ENCODE peak calls at places on chromosomes 4 and X, in five cellular contexts. J is cardiac muscle cell, D is skeletal muscle cell, B is heart left ventricle, U is left ventricle myocardium inferior. Y is an unnamed sample.

GRCh38 chr4:4339504-4340085 is 47.3 kb upstream of the NSG1 start:
- DNase-seq in J (peak), D (no peak), B (no peak), U (no peak), Y (no peak)

GRCh38 chr4:173360587-173361221 is 10.1 kb upstream of the SAP30 start:
- DNase-seq in J (peak), D (no peak), B (no peak), U (no peak), Y (no peak)

GRCh38 chrX:28847423-28847822 is 260.2 kb downstream of the IL1RAPL1 start:
- DNase-seq in J (peak), D (peak), B (peak), U (peak), Y (no peak)

GRCh38 chr4:33060873-33061542 is 2340.8 kb downstream of the PCDH7 start:
- DNase-seq in J (peak), D (no peak), B (no peak), U (no peak), Y (peak)

GRCh38 chrX:3440981-3441380 is 94.5 kb upstream of the MXRA5 start:
- DNase-seq in J (no peak), D (no peak), B (no peak), U (no peak), Y (no peak)

GRCh38 chr4:170420255-170420693 is 330.5 kb upstream of the AADAT start:
- DNase-seq in J (no peak), D (peak), B (no peak), U (no peak), Y (peak)

GRCh38 chrX:155262970-155263754 is 1.1 kb downstream of the RAB39B start:
- DNase-seq in J (no peak), D (no peak), B (no peak), U (no peak), Y (no peak)

GRCh38 chr4:80507507-80507906 is 172.0 kb downstream of the CFAP299 start:
- DNase-seq in J (no peak), D (no peak), B (no peak), U (no peak), Y (no peak)

GRCh38 chr4:166882221-166882620 is 352.1 kb downstream of the SPOCK3 start:
- DNase-seq in J (no peak), D (no peak), B (no peak), U (no peak), Y (no peak)

GRCh38 chr4:17854076-17854475 is 43.3 kb downstream of the NCAPG start:
- DNase-seq in J (no peak), D (no peak), B (no peak), U (no peak), Y (no peak)

GRCh38 chrX:125778256-125778655 is 387.8 kb downstream of the DCAF12L2 start:
- DNase-seq in J (no peak), D (no peak), B (no peak), U (no peak), Y (no peak)

GRCh38 chr4:76623217-76624060 is 188.4 kb downstream of the SHROOM3 start:
- DNase-seq in J (no peak), D (no peak), B (no peak), U (no peak), Y (no peak)

GRCh38 chr4:40183615-40184411 is 13.0 kb upstream of the RHOH start:
- DNase-seq in J (peak), D (peak), B (no peak), U (no peak), Y (no peak)

GRCh38 chr4:83114576-83114975 is at the start of gene PLAC8:
- DNase-seq in J (peak), D (no peak), B (no peak), U (no peak), Y (no peak)

GRCh38 chr4:108965031-108965430 is 202.2 kb upstream of the ETNPPL start:
- DNase-seq in J (peak), D (no peak), B (no peak), U (no peak), Y (no peak)

GRCh38 chr4:20480161-20480947 is 219.9 kb upstream of the PACRGL start:
- DNase-seq in J (no peak), D (no peak), B (no peak), U (no peak), Y (no peak)

GRCh38 chr4:153137168-153137567 is 67.1 kb upstream of the TRIM2 start:
- DNase-seq in J (peak), D (no peak), B (no peak), U (no peak), Y (peak)

GRCh38 chr4:108224628-108225053 is 55.9 kb upstream of the LEF1 start:
- DNase-seq in J (peak), D (peak), B (no peak), U (no peak), Y (peak)

GRCh38 chrX:115147220-115147619 is 42.0 kb upstream of the RBMXL3 start:
- DNase-seq in J (peak), D (no peak), B (no peak), U (no peak), Y (no peak)

GRCh38 chr4:188484256-188484655 is 345.0 kb downstream of the TRIML1 start:
- DNase-seq in J (no peak), D (no peak), B (no peak), U (no peak), Y (no peak)

GRCh38 chr4:104989363-104989762 is 157.3 kb upstream of the TET2 start:
- DNase-seq in J (peak), D (peak), B (no peak), U (no peak), Y (peak)

GRCh38 chrX:24463077-24463476 is 2.0 kb upstream of the PDK3 start:
- DNase-seq in J (no peak), D (no peak), B (no peak), U (no peak), Y (no peak)

GRCh38 chr4:169062861-169063197 is 52.8 kb upstream of the CBR4 start:
- DNase-seq in J (peak), D (no peak), B (no peak), U (no peak), Y (no peak)

GRCh38 chrX:70479970-70480659 is 35.5 kb downstream of the DLG3 start:
- DNase-seq in J (peak), D (no peak), B (peak), U (no peak), Y (no peak)

GRCh38 chr4:169243808-169244207 is 26.9 kb downstream of the SH3RF1 start:
- DNase-seq in J (peak), D (peak), B (no peak), U (no peak), Y (peak)

GRCh38 chr4:8774071-8774470 is 97.6 kb downstream of the HMX1 start:
- DNase-seq in J (no peak), D (no peak), B (no peak), U (no peak), Y (no peak)

GRCh38 chr4:143294710-143295109 is 42.0 kb upstream of the GAB1 start:
- DNase-seq in J (no peak), D (no peak), B (no peak), U (no peak), Y (no peak)

DNA sequence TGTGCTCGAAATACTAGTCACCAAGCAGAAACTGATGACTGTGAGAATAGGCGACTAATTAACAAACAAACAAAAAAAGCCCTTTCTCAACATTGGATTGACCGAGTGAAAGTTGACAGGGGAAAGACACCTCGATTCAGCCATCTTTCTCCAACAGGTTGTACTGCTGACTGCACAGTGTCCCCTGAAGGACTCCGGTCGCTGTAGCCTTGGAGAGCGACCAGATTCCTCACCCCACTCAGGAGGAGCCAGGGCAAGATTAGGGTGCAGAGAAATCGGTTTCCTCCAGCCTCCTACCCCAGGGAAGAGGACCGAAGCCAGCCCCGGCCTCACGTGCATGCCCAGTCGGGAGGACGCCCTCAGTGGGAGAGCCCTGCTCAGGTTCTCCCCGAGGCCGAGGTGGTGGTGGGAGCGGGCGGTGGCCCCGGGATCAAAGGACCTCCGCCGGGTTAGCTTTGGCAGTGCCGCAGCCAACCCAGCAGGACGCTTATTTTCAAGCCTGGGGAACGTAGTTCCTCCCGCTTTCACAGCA is 1.1 kb upstream of the RAP1GDS1 start:
- DNase-seq in J (no peak), D (no peak), B (peak), U (peak), Y (no peak)
- H3K4me3 ChIP-seq in J (peak), D (peak), B (peak), U (peak), Y (peak)

DNA sequence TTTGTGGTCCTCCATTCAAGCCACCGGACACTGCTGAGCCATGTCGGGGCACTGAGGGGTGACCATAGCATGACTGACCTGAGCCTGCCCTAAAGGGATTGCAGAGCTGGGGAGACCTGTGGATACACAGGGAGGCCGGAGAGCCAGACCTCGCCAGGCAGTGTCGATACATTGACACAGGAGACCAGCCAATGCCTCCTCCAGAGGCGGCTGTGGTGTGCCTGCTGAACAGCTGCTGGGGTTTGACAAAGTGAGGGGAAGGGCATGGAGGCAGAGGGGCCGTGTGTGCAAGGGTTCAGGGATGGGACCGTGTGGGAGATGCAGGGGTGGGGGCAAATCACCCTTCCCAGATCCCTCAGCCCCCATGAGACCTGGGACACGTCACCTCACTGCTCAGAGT is 48.0 kb downstream of the PPP2R2C start:
- DNase-seq in J (no peak), D (no peak), B (no peak), U (no peak), Y (no peak)
- H3K4me3 ChIP-seq in J (no peak), D (no peak), B (no peak), U (no peak), Y (no peak)

GRCh38 chrX:153495903-153496629 is 1.3 kb downstream of the BGN start:
- DNase-seq in J (no peak), D (no peak), B (no peak), U (no peak), Y (no peak)
- H3K4me3 ChIP-seq in J (no peak), D (peak), B (peak), U (peak), Y (peak)

GRCh38 chr4:133095591-133095990 is 53.5 kb upstream of the PCDH10 start:
- DNase-seq in J (no peak), D (no peak), B (no peak), U (no peak), Y (no peak)
- H3K4me3 ChIP-seq in J (no peak), D (no peak), B (no peak), U (no peak), Y (no peak)

GRCh38 chrX:77694491-77694890 is 91.5 kb downstream of the ATRX start:
- DNase-seq in J (no peak), D (no peak), B (no peak), U (no peak), Y (no peak)
- H3K4me3 ChIP-seq in J (no peak), D (no peak), B (no peak), U (no peak), Y (no peak)

DNA sequence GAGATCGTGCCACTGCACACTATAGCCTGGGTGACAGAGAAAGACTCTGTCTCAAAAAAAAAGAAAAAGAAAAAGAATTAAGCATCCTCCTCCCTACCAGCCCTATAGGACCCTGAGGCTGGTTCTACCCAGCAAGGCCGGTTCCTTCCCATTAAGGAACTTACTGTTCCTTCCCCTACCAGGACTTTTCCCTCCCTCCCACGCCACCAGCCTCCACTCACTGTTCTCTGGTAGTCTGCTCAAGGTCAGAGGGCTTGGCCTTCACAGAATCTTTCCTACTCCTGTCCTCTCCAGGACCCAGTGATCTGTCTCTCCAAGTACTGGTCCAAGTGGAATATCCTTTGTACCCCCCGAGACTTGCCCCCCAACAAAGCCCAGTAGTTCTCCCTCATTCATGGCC is 1.4 kb downstream of the GRIPAP1 start:
- DNase-seq in J (no peak), D (no peak), B (no peak), U (no peak), Y (no peak)
- H3K4me3 ChIP-seq in J (no peak), D (no peak), B (no peak), U (no peak), Y (no peak)

GRCh38 chr4:99642725-99643489 is 14.7 kb downstream of the C4orf54 start:
- DNase-seq in J (peak), D (no peak), B (peak), U (peak), Y (no peak)

GRCh38 chr4:99645036-99645435 is 12.6 kb downstream of the C4orf54 start:
- DNase-seq in J (no peak), D (no peak), B (no peak), U (no peak), Y (no peak)

GRCh38 chr4:99645638-99646037 is 12.0 kb downstream of the C4orf54 start:
- DNase-seq in J (no peak), D (no peak), B (no peak), U (no peak), Y (no peak)

GRCh38 chr4:99640676-99641075 is 17.0 kb downstream of the C4orf54 start:
- DNase-seq in J (no peak), D (no peak), B (no peak), U (no peak), Y (no peak)

GRCh38 chr4:99644453-99644852 is 13.2 kb downstream of the C4orf54 start:
- DNase-seq in J (no peak), D (no peak), B (no peak), U (no peak), Y (no peak)
- H3K4me3 ChIP-seq in J (no peak), D (no peak), B (no peak), U (no peak), Y (no peak)

Y was measured in astrocyte of the cerebellum.